ENCODE peak calls at places on chromosomes 11 and 22, in five cellular contexts. R is activated CD4-positive, alpha-beta memory T cell treated with anti-CD3 and anti-CD28 coated beads, Interleukin-2, amount 10 ng/mL, durations not matched to agents 7 days and 5 days; V is stimulated activated CD4-positive, alpha-beta T cell treated with anti-CD3 and anti-CD28 coated beads, Interleukin-2, amount 100 ng/mL, for 48 hours; E is non-pigmented ciliary epithelial cell; H is GM19239. A is an unnamed sample.

GRCh38 chr22:39913886-39914285 is 13.0 kb downstream of the GRAP2 start:
- DNase-seq in R (no peak), V (no peak), E (no peak), H (no peak), A (no peak)

GRCh38 chr11:86805873-86806310 is 5.5 kb downstream of the PRSS23 start:
- DNase-seq in R (peak; percentile 72), V (peak; percentile 28), E (no peak), H (no peak), A (no peak)

GRCh38 chr11:61133145-61133544 is 28.1 kb downstream of the VPS37C start:
- DNase-seq in R (no peak), V (no peak), E (no peak), H (no peak), A (no peak)

GRCh38 chr22:49538006-49538405 is 289.7 kb downstream of the BRD1 start:
- DNase-seq in R (no peak), V (no peak), E (no peak), H (no peak), A (no peak)

GRCh38 chr11:78083036-78083435 is 3.4 kb upstream of the NDUFC2 start:
- DNase-seq in R (no peak), V (no peak), E (no peak), H (no peak), A (no peak)

GRCh38 chr11:12179019-12179418 is 68.6 kb downstream of the MICAL2 start:
- DNase-seq in R (no peak), V (no peak), E (no peak), H (no peak), A (no peak)

GRCh38 chr11:26992031-26992541 is 1.8 kb upstream of the FIBIN start:
- DNase-seq in R (no peak), V (no peak), E (peak; percentile 78), H (no peak), A (no peak)

GRCh38 chr22:41660416-41660815 is 28.3 kb downstream of the SNU13 start:
- DNase-seq in R (no peak), V (no peak), E (no peak), H (no peak), A (no peak)

GRCh38 chr22:44707752-44708151 is 5.7 kb downstream of the PRR5 start:
- DNase-seq in R (no peak), V (no peak), E (no peak), H (no peak), A (no peak)

GRCh38 chr11:87212891-87213290 is 175.2 kb downstream of the TMEM135 start:
- DNase-seq in R (no peak), V (no peak), E (no peak), H (no peak), A (no peak)

GRCh38 chr11:122069946-122070345 is 46.1 kb downstream of the BLID start:
- DNase-seq in R (no peak), V (no peak), E (peak; percentile 64), H (no peak), A (no peak)

GRCh38 chr11:89660234-89660633 is 49.9 kb upstream of the TRIM77 start:
- DNase-seq in R (no peak), V (no peak), E (no peak), H (no peak), A (no peak)

GRCh38 chr22:27192135-27192900 is 534.9 kb downstream of the MIAT start:
- DNase-seq in R (no peak), V (no peak), E (no peak), H (no peak), A (no peak)

GRCh38 chr22:24026733-24027132 is 15.6 kb downstream of the CABIN1 start:
- DNase-seq in R (no peak), V (no peak), E (no peak), H (no peak), A (no peak)

GRCh38 chr11:74687237-74688005 is 43.8 kb downstream of the CHRDL2 start:
- DNase-seq in R (no peak), V (no peak), E (no peak), H (no peak), A (no peak)

GRCh38 chr11:116072776-116073175 is 568.6 kb upstream of the CADM1 start:
- DNase-seq in R (no peak), V (no peak), E (no peak), H (no peak), A (no peak)

GRCh38 chr11:46896719-46897406 is 21.5 kb downstream of the LRP4 start:
- DNase-seq in R (no peak), V (no peak), E (no peak), H (no peak), A (no peak)

GRCh38 chr11:86806903-86807302 is 6.6 kb downstream of the PRSS23 start:
- DNase-seq in R (no peak), V (no peak), E (no peak), H (no peak), A (no peak)

GRCh38 chr11:19713221-19714092 is 820 bp downstream of the NAV2 start:
- DNase-seq in R (peak; percentile 19), V (no peak), E (no peak), H (no peak), A (peak; percentile 13)

GRCh38 chr11:88402784-88403183 is 65.2 kb upstream of the CTSC start:
- DNase-seq in R (no peak), V (no peak), E (no peak), H (no peak), A (no peak)

GRCh38 chr22:41862160-41862529 is 29.2 kb downstream of the SREBF2 start:
- DNase-seq in R (peak; percentile 39), V (no peak), E (no peak), H (peak; percentile 15), A (peak; percentile 34)

GRCh38 chr22:16967453-16968217 is 40.4 kb downstream of the GAB4 start:
- DNase-seq in R (no peak), V (no peak), E (no peak), H (no peak), A (no peak)

GRCh38 chr11:113730887-113731726 is 25.0 kb upstream of the TMPRSS5 start:
- DNase-seq in R (peak; percentile 16), V (no peak), E (peak; percentile 31), H (no peak), A (no peak)

GRCh38 chr11:21948876-21949275 is 244.0 kb upstream of the ANO5 start:
- DNase-seq in R (no peak), V (no peak), E (no peak), H (no peak), A (no peak)

GRCh38 chr11:111565111-111565720 is 24.7 kb downstream of the LAYN start:
- DNase-seq in R (peak; percentile 69), V (peak; percentile 62), E (no peak), H (peak; percentile 42), A (no peak)